ENCODE peak calls at places on chromosomes 7 and 10, in four cellular contexts. L is testis; U is GM23248; Y is CD8-positive, alpha-beta T cell. M is an unnamed sample. For H3K36me3, the result is how much of the 10 kb centered on the place peaks cover.

GRCh38 chr7:102451371-102452054 is 13.2 kb downstream of the ALKBH4 start:
- DNase-seq in L (no peak), U (peak), Y (no peak), M (peak)

GRCh38 chr7:44210107-44210506 is 9.3 kb downstream of the YKT6 start:
- DNase-seq in L (no peak), U (no peak), Y (no peak), M (no peak)

GRCh38 chr7:44911911-44912310 is 26.6 kb upstream of the PURB start:
- DNase-seq in L (no peak), U (no peak), Y (no peak), M (no peak)

GRCh38 chr7:44151679-44152355 is 10.7 kb upstream of the MYL7 start:
- DNase-seq in L (no peak), U (no peak), Y (no peak), M (no peak)

GRCh38 chr10:33388805-33389204 is 54.3 kb upstream of the NRP1 start:
- DNase-seq in L (no peak), U (no peak), Y (no peak), M (no peak)

GRCh38 chr10:110600487-110601101 is 33.1 kb downstream of the SMC3 start:
- DNase-seq in L (peak), U (peak), Y (no peak), M (peak)

GRCh38 chr10:70575874-70576802 is 26.4 kb downstream of the PRF1 start:
- DNase-seq in L (peak), U (peak), Y (peak), M (peak)

GRCh38 chr7:98613601-98614425 is 3.3 kb upstream of the NPTX2 start:
- DNase-seq in L (no peak), U (peak), Y (no peak), M (peak)

GRCh38 chr7:98212532-98213041 is 1.3 kb downstream of the BHLHA15 start:
- DNase-seq in L (no peak), U (no peak), Y (no peak), M (no peak)

GRCh38 chr10:114413398-114413797 is 9.1 kb upstream of the AFAP1L2 start:
- DNase-seq in L (no peak), U (peak), Y (no peak), M (no peak)

GRCh38 chr10:125258676-125259075 is 98.3 kb upstream of the CTBP2 start:
- DNase-seq in L (no peak), U (no peak), Y (no peak), M (no peak)

GRCh38 chr7:128270799-128271411 is 29.8 kb downstream of the LEP start:
- DNase-seq in L (peak), U (peak), Y (no peak), M (no peak)

GRCh38 chr10:14487511-14487909 is 156.8 kb upstream of the FRMD4A start:
- DNase-seq in L (peak), U (peak), Y (no peak), M (peak)

GRCh38 chr7:28890137-28890536 is 68.0 kb downstream of the TRIL start:
- DNase-seq in L (no peak), U (no peak), Y (no peak), M (no peak)

GRCh38 chr10:14879055-14879800 is 562 bp downstream of the SUV39H2 start:
- DNase-seq in L (peak), U (peak), Y (peak), M (peak)

GRCh38 chr7:16590424-16590823 is 55.1 kb downstream of the ANKMY2 start:
- DNase-seq in L (no peak), U (no peak), Y (no peak), M (no peak)

GRCh38 chr7:129774359-129774758 is 162.8 kb downstream of the NRF1 start:
- DNase-seq in L (no peak), U (no peak), Y (no peak), M (peak)

GRCh38 chr10:53403688-53404087 is 631.1 kb upstream of the MBL2 start:
- DNase-seq in L (peak), U (no peak), Y (no peak), M (peak)

GRCh38 chr7:150975536-150976285 is 2.4 kb downstream of the KCNH2 start:
- DNase-seq in L (no peak), U (no peak), Y (no peak), M (no peak)

GRCh38 chr7:620052-620451 is 100.4 kb upstream of the PDGFA start:
- DNase-seq in L (no peak), U (peak), Y (no peak), M (no peak)

GRCh38 chr10:46553238-46554049 is 3.0 kb downstream of the GPRIN2 start:
- DNase-seq in L (peak), U (no peak), Y (no peak), M (no peak)

GRCh38 chr7:29879609-29880008 is 73.3 kb downstream of the WIPF3 start:
- DNase-seq in L (peak), U (peak), Y (no peak), M (no peak)

GRCh38 chr7:1086588-1087461 is 1.1 kb upstream of the GPER1 start:
- DNase-seq in L (peak), U (peak), Y (peak), M (peak)

GRCh38 chr7:48040944-48041664 is 5.8 kb downstream of the C7orf57 start:
- DNase-seq in L (no peak), U (peak), Y (no peak), M (no peak)

GRCh38 chr10:108521827-108522503 is 1357.5 kb upstream of the SORCS1 start:
- DNase-seq in L (peak), U (no peak), Y (no peak), M (no peak)

GRCh38 chr7:7157177-7157886 is 25.0 kb upstream of the C1GALT1 start:
- DNase-seq in L (no peak), U (peak), Y (peak), M (peak)

GRCh38 chr10:120891367-120891766 is 40.2 kb downstream of the WDR11 start:
- DNase-seq in L (no peak), U (peak), Y (no peak), M (no peak)

GRCh38 chr7:47581442-47581820 is 480 bp downstream of the TNS3 start:
- DNase-seq in L (peak), U (peak), Y (no peak), M (peak)

GRCh38 chr10:14302035-14302434 is 28.7 kb downstream of the FRMD4A start:
- DNase-seq in L (no peak), U (peak), Y (no peak), M (no peak)

GRCh38 chr10:22491480-22491879 is 146.2 kb downstream of the SPAG6 start:
- DNase-seq in L (no peak), U (no peak), Y (no peak), M (no peak)

GRCh38 chr7:100369105-100369504 is 4.2 kb upstream of the PILRA start:
- DNase-seq in L (peak), U (no peak), Y (no peak), M (no peak)

GRCh38 chr10:17805921-17806577 is 3.1 kb upstream of the MRC1 start:
- DNase-seq in L (peak), U (no peak), Y (no peak), M (peak)

GRCh38 chr10:12097791-12098190 is 29.0 kb downstream of the DHTKD1 start:
- DNase-seq in L (no peak), U (no peak), Y (no peak), M (no peak)
- H3K36me3 ChIP-seq in L (under half), U (under half), Y (under half), M (under half)

GRCh38 chr10:97230146-97230545 is 44.4 kb upstream of the SLIT1 start:
- DNase-seq in L (no peak), U (peak), Y (no peak), M (no peak)
- H3K36me3 ChIP-seq in L (under half), U (under half), Y (under half), M (under half)

DNA sequence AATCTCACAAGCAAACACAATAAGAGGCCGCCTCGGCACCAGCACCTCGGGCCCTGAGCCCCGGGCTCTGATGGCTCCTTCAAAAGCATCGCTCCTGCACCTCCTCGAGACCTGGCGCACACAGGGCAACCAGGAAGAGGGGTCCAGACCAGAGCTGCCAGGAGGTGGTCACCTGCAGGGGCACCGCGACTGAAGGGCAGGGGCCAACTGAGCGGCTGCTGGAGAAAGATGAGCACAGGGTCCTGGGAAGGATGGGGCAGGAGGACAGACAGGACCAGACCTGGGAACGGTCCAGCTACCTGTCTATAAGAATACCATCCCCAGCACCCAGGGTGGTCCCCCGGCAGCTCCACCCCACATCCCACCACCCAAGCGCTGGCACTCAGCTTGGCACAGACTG is 20.8 kb downstream of the MAD1L1 start:
- DNase-seq in L (no peak), U (no peak), Y (no peak), M (no peak)
- H3K36me3 ChIP-seq in L (under half), U (under half), Y (under half), M (half or more)

DNA sequence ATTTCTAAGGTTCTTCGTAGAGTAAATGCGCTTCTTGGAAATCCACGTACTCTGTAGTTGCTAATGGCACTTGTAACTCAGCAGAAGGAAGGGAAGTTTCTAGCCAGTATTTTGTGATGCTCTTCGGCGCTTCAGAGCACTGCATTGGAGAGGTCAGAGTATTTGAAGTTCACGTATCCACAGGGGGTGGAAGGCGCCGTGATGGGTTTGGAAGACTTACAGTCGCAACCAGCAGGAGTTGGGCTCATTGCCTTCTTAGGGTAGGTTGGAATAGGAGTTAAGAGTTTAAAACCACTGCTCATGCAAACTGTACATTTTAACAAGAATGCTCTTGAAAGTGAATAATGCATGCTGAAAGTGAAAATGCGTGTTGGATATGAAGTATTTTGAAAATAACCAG is 49.1 kb downstream of the SHH start:
- DNase-seq in L (no peak), U (no peak), Y (no peak), M (no peak)
- H3K36me3 ChIP-seq in L (under half), U (under half), Y (under half), M (under half)

GRCh38 chr7:75565129-75565528 is 73.0 kb downstream of the SPDYE5 start:
- DNase-seq in L (peak), U (peak), Y (no peak), M (peak)

GRCh38 chr7:75572814-75573213 is 80.7 kb downstream of the SPDYE5 start:
- DNase-seq in L (no peak), U (no peak), Y (no peak), M (no peak)

GRCh38 chr7:75572396-75572795 is 80.3 kb downstream of the SPDYE5 start:
- DNase-seq in L (no peak), U (no peak), Y (no peak), M (no peak)

GRCh38 chr7:75571209-75571608 is 79.1 kb downstream of the SPDYE5 start:
- DNase-seq in L (no peak), U (no peak), Y (no peak), M (no peak)

GRCh38 chr7:75567948-75568595 is 76.0 kb downstream of the SPDYE5 start:
- DNase-seq in L (no peak), U (no peak), Y (no peak), M (no peak)
- H3K36me3 ChIP-seq in L (under half), U (under half), Y (under half), M (under half)

GRCh38 chr7:96218844-96219243 is 103.1 kb downstream of the SLC25A13 start:
- DNase-seq in L (no peak), U (no peak), Y (no peak), M (no peak)
- H3K36me3 ChIP-seq in L (under half), U (under half), Y (under half), M (under half)

GRCh38 chr7:134783294-134784069 is 4.0 kb downstream of the CALD1 start:
- DNase-seq in L (no peak), U (no peak), Y (no peak), M (no peak)
- H3K36me3 ChIP-seq in L (under half), U (half or more), Y (under half), M (under half)

DNA sequence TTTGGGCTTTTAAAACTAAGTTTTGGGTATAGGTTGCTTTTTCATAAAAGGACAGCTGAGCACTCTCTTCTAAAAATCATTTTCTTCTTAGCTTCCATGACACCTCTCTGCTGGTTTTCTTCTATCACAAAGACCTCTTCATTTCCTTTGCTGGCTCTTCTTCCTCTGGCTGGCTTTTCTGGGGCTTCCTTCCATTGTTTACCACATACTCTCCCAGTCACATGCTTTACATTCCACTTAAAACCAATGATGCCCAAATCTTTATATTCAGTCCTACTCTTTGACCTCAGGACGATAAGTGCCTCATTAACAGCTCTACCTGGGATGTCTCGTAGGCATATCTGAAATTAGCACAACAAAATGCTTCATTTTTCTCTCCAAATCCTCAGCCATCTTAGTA is 26.8 kb downstream of the FAM133B start:
- DNase-seq in L (no peak), U (no peak), Y (no peak), M (no peak)
- H3K36me3 ChIP-seq in L (under half), U (under half), Y (under half), M (half or more)

DNA sequence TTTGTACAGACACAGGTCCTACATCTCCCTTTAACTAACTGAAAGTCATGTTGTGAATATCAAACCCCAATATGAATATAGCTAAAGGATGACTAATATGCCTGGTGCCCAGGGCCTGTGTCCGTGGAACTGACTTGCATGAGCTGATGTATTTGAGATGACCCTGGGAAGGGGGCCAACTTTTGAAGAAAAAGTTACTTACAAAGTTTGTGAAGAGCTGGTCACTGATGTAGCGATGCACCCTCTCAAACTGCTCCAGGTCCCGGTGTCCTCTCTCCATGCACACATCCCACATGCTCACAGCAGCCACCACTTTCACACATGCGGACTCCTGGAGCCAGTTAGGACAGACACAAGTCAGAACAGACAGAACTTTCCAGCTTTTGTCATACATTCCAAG is 106.2 kb downstream of the ABCC2 start:
- DNase-seq in L (peak), U (peak), Y (no peak), M (no peak)
- H3K36me3 ChIP-seq in L (under half), U (under half), Y (under half), M (under half)

M was measured in SJCRH30.